ENCODE peak calls at places on chromosomes 4 and X, in ten cellular contexts. C is K562; A is CD8-positive, alpha-beta memory T cell; E is fibroblast of the aortic adventitia; O is dorsolateral prefrontal cortex; B is NB4; T is MM.1S; Y is heart left ventricle; L is GM23248; R is PC-9. G is an unnamed sample.

GRCh38 chr4:70901607-70901983 is 574 bp upstream of the MOB1B start:
- DNase-seq in C (no peak), A (no peak), E (no peak), O (no peak), B (no peak), T (peak; percentile 8), Y (no peak), L (no peak), R (no peak), G (no peak)

GRCh38 chr4:108004646-108005045 is 15.0 kb downstream of the HADH start:
- DNase-seq in C (no peak), A (no peak), E (no peak), O (no peak), B (no peak), T (no peak), Y (no peak), L (no peak), R (no peak), G (no peak)

GRCh38 chrX:43627147-43627546 is 29.0 kb upstream of the MAOA start:
- DNase-seq in C (no peak), A (no peak), E (no peak), O (no peak), B (no peak), T (no peak), Y (no peak), L (no peak), R (no peak), G (no peak)

GRCh38 chr4:174707277-174707676 is 121.8 kb downstream of the GLRA3 start:
- DNase-seq in C (peak; percentile 33), A (no peak), E (no peak), O (no peak), B (no peak), T (no peak), Y (no peak), L (no peak), R (no peak), G (no peak)

GRCh38 chr4:75623036-75623435 is 7.3 kb downstream of the CDKL2 start:
- DNase-seq in C (no peak), A (no peak), E (no peak), O (no peak), B (no peak), T (no peak), Y (no peak), L (no peak), R (no peak), G (no peak)

GRCh38 chrX:102627640-102628039 is 23.6 kb upstream of the GPRASP1 start:
- DNase-seq in C (no peak), A (no peak), E (no peak), O (no peak), B (peak; percentile 4), T (no peak), Y (no peak), L (no peak), R (no peak), G (no peak)

GRCh38 chrX:51825432-51825831 is 68.0 kb upstream of the MAGED1 start:
- DNase-seq in C (no peak), A (no peak), E (no peak), O (no peak), B (no peak), T (peak; percentile 17), Y (no peak), L (no peak), R (no peak), G (no peak)

GRCh38 chr4:162920649-162921048 is 246.0 kb downstream of the NAF1 start:
- DNase-seq in C (no peak), A (no peak), E (no peak), O (no peak), B (no peak), T (no peak), Y (no peak), L (no peak), R (no peak), G (no peak)

DNA sequence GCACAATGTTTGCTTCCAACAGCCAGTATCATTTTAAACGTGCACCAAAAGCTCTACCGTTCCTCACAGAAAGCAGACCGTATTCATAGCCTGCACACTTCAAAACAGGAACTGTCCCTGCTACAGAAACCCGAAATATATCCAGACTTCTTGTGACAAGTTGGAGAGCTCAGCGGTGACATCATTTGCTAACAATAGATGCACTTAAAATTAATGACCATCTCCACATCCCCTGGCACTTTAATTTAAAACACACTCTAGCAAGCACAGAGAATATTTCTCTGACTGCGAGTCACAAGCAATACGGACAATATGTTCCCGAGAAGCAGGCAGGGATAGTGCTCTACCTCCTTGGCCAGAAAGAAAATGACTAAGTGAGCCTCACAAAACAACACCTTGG is 2.5 kb downstream of the NYX start:
- DNase-seq in C (no peak), A (no peak), E (peak; percentile 40), O (no peak), B (peak; percentile 77), T (peak; percentile 53), Y (no peak), L (peak; percentile 42), R (no peak), G (no peak)
- H3K4me3 ChIP-seq in C (no peak overlapping the region), A (no peak overlapping the region), E (no peak overlapping the region), O (no peak overlapping the region), B (peak overlapping the region; percentile 54), T (peak overlapping the region; percentile 43), Y (no peak overlapping the region), L (peak overlapping the region; percentile 59), R (no peak overlapping the region), G (no peak overlapping the region)

GRCh38 chrX:100831219-100831946 is 11.2 kb downstream of the CSTF2 start:
- DNase-seq in C (no peak), A (no peak), E (no peak), O (no peak), B (no peak), T (no peak), Y (no peak), L (no peak), R (no peak), G (no peak)

GRCh38 chrX:100830143-100830542 is 10.0 kb downstream of the CSTF2 start:
- DNase-seq in C (no peak), A (no peak), E (no peak), O (no peak), B (no peak), T (no peak), Y (no peak), L (no peak), R (no peak), G (no peak)

GRCh38 chrX:100829730-100830129 is 9.5 kb downstream of the CSTF2 start:
- DNase-seq in C (no peak), A (no peak), E (peak; percentile 25), O (no peak), B (peak; percentile 57), T (no peak), Y (no peak), L (peak; percentile 27), R (no peak), G (no peak)

DNA sequence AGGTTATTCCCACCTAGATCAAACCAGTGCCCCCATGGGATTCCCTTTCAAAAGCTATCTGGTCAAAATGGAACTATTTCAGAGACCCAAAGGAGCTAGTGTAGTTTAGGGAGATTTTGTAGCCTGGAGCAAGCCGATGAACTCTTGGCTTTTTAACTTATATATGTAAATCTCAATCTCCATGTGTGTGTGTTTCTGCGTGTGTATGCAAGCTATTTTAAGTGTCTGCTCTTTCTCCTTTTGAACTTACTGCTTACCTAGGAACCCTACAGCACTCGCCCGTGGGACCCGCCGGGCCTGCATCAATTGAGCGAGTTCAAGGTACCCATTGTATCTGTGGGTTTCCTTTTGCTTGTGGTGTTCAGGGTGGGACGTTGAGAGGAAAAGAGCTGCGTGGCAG is 10.4 kb downstream of the CSTF2 start:
- DNase-seq in C (no peak), A (no peak), E (no peak), O (no peak), B (no peak), T (no peak), Y (no peak), L (no peak), R (no peak), G (no peak)
- H3K4me3 ChIP-seq in C (no peak overlapping the region), A (no peak overlapping the region), E (no peak overlapping the region), O (no peak overlapping the region), B (no peak overlapping the region), T (no peak overlapping the region), Y (no peak overlapping the region), L (no peak overlapping the region), R (no peak overlapping the region), G (no peak overlapping the region)

DNA sequence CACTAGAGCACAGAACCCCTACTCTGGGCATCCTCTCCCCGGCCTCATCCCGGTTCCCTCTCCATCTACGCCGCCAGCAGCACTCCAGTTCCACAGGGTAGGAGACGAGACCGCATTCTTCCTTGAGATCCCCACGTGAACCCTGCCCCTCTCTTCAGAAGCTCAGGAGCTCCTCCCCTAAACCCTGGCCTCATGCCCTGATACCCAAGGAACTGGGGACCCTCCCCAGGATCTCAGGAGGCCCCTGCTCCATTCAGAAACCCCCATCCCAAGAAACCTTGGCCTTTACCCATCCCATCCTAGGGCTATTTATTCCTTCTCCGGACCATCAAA is 1.1 kb downstream of the PRICKLE3 start:
- DNase-seq in C (peak; percentile 20), A (no peak), E (no peak), O (no peak), B (no peak), T (no peak), Y (no peak), L (peak; percentile 33), R (no peak), G (no peak)
- H3K4me3 ChIP-seq in C (peak overlapping the region; percentile 76), A (peak overlapping the region; percentile 37), E (peak overlapping the region; percentile 76), O (peak overlapping the region; percentile 33), B (peak overlapping the region; percentile 53), T (no peak overlapping the region), Y (peak overlapping the region; percentile 40), L (peak overlapping the region; percentile 80), R (peak overlapping the region; percentile 56), G (peak overlapping the region; percentile 81)

GRCh38 chr4:80535551-80535950 is 200.0 kb downstream of the CFAP299 start:
- DNase-seq in C (no peak), A (no peak), E (no peak), O (no peak), B (no peak), T (no peak), Y (no peak), L (peak; percentile 35), R (no peak), G (no peak)

GRCh38 chr4:80529021-80529420 is 193.5 kb downstream of the CFAP299 start:
- DNase-seq in C (no peak), A (no peak), E (peak; percentile 51), O (no peak), B (no peak), T (no peak), Y (no peak), L (no peak), R (no peak), G (no peak)

GRCh38 chr4:80538276-80538926 is 202.9 kb downstream of the CFAP299 start:
- DNase-seq in C (no peak), A (no peak), E (peak; percentile 30), O (no peak), B (no peak), T (no peak), Y (no peak), L (peak; percentile 68), R (no peak), G (no peak)

DNA sequence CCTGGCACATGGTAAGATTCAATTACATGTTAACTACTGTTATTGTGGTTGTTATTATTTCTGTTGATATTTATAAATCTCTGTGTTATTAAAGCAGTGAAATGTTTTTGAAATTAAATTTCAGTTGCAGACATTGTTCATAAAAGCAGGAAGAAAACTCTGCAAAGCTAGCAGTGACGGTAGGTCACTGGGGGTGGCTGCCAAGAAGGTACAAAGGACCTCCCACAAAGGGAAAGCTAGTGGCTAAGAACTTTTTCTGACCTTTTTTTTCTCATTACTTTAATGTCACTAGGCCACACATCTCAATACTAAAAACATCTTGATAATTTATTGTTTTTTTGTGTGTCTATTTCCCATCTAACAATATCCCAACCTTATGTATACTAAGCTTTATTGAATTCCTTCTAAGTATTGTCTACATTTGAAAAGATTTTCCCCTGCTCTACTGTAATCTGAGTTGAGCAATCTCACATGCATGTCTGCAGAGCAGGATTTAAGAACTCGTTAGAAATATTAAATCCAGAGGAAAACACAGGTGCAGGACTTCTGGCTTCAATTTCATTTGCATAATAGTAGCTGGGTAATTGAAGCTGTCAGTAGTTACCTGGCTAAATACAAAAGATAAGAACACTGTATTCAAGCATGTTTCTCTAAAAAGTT is 197.3 kb downstream of the CFAP299 start:
- DNase-seq in C (no peak), A (no peak), E (no peak), O (no peak), B (no peak), T (no peak), Y (no peak), L (no peak), R (no peak), G (no peak)
- H3K4me3 ChIP-seq in C (no peak overlapping the region), A (no peak overlapping the region), E (no peak overlapping the region), O (no peak overlapping the region), B (no peak overlapping the region), T (no peak overlapping the region), Y (no peak overlapping the region), L (no peak overlapping the region), R (no peak overlapping the region), G (no peak overlapping the region)